ENCODE peak calls at places on chromosome 16, in seven cellular contexts. One of them, this sample, is unnamed.

GRCh38 chr16:54284931-54285413 is 1.6 kb downstream of the IRX3 start:
- DNase-seq in PC-3: no peak
- DNase-seq in brain microvascular endothelial cell: no peak
- DNase-seq in HCT116: no peak
- DNase-seq in mesenchymal stem cell: no peak
- DNase-seq in heart right ventricle: no peak
- DNase-seq in CD8-positive, alpha-beta memory T cell: no peak
- DNase-seq in this sample: peak; percentile 26

GRCh38 chr16:19265531-19265930 is 20.0 kb upstream of the CLEC19A start:
- DNase-seq in CD8-positive, alpha-beta memory T cell: no peak
- DNase-seq in HCT116: no peak
- DNase-seq in heart right ventricle: no peak
- DNase-seq in mesenchymal stem cell: no peak
- DNase-seq in brain microvascular endothelial cell: no peak
- DNase-seq in PC-3: no peak
- DNase-seq in this sample: no peak

GRCh38 chr16:27843800-27844199 is 219.7 kb downstream of the GSG1L start:
- DNase-seq in mesenchymal stem cell: no peak
- DNase-seq in PC-3: peak; percentile 19
- DNase-seq in heart right ventricle: no peak
- DNase-seq in CD8-positive, alpha-beta memory T cell: no peak
- DNase-seq in HCT116: no peak
- DNase-seq in brain microvascular endothelial cell: no peak
- DNase-seq in this sample: no peak

GRCh38 chr16:67552476-67552875 is 9.8 kb upstream of the CTCF start:
- DNase-seq in mesenchymal stem cell: no peak
- DNase-seq in heart right ventricle: no peak
- DNase-seq in CD8-positive, alpha-beta memory T cell: no peak
- DNase-seq in PC-3: no peak
- DNase-seq in HCT116: no peak
- DNase-seq in brain microvascular endothelial cell: no peak
- DNase-seq in this sample: no peak

GRCh38 chr16:17331071-17331521 is 139.7 kb downstream of the XYLT1 start:
- DNase-seq in CD8-positive, alpha-beta memory T cell: no peak
- DNase-seq in mesenchymal stem cell: no peak
- DNase-seq in heart right ventricle: peak; percentile 55
- DNase-seq in PC-3: no peak
- DNase-seq in HCT116: no peak
- DNase-seq in brain microvascular endothelial cell: no peak
- DNase-seq in this sample: peak; percentile 32

GRCh38 chr16:48013476-48013875 is 142.3 kb downstream of the ABCC12 start:
- DNase-seq in PC-3: peak; percentile 88
- DNase-seq in brain microvascular endothelial cell: no peak
- DNase-seq in HCT116: no peak
- DNase-seq in mesenchymal stem cell: no peak
- DNase-seq in heart right ventricle: no peak
- DNase-seq in CD8-positive, alpha-beta memory T cell: no peak
- DNase-seq in this sample: no peak

GRCh38 chr16:35631261-35631945 is 2172.0 kb downstream of the TP53TG3F start:
- DNase-seq in mesenchymal stem cell: no peak
- DNase-seq in brain microvascular endothelial cell: no peak
- DNase-seq in PC-3: no peak
- DNase-seq in CD8-positive, alpha-beta memory T cell: no peak
- DNase-seq in heart right ventricle: no peak
- DNase-seq in HCT116: no peak
- DNase-seq in this sample: no peak

GRCh38 chr16:85514601-85515318 is 98.4 kb upstream of the GSE1 start:
- DNase-seq in mesenchymal stem cell: peak; percentile 91
- DNase-seq in PC-3: peak; percentile 84
- DNase-seq in CD8-positive, alpha-beta memory T cell: no peak
- DNase-seq in heart right ventricle: peak; percentile 60
- DNase-seq in HCT116: peak; percentile 81
- DNase-seq in brain microvascular endothelial cell: peak; percentile 73
- DNase-seq in this sample: peak; percentile 95

GRCh38 chr16:50617630-50618184 is 63.4 kb downstream of the SNX20 start:
- DNase-seq in brain microvascular endothelial cell: no peak
- DNase-seq in CD8-positive, alpha-beta memory T cell: no peak
- DNase-seq in PC-3: no peak
- DNase-seq in mesenchymal stem cell: peak; percentile 17
- DNase-seq in heart right ventricle: no peak
- DNase-seq in HCT116: no peak
- DNase-seq in this sample: no peak

GRCh38 chr16:86181526-86181925 is 282.6 kb downstream of the IRF8 start:
- DNase-seq in HCT116: no peak
- DNase-seq in CD8-positive, alpha-beta memory T cell: no peak
- DNase-seq in heart right ventricle: no peak
- DNase-seq in PC-3: no peak
- DNase-seq in mesenchymal stem cell: no peak
- DNase-seq in brain microvascular endothelial cell: no peak
- DNase-seq in this sample: no peak

GRCh38 chr16:84115919-84116719 is 623 bp downstream of the MBTPS1 start:
- DNase-seq in heart right ventricle: no peak
- DNase-seq in PC-3: peak; percentile 27
- DNase-seq in HCT116: no peak
- DNase-seq in CD8-positive, alpha-beta memory T cell: peak; percentile 72
- DNase-seq in brain microvascular endothelial cell: peak; percentile 12
- DNase-seq in mesenchymal stem cell: peak; percentile 49
- DNase-seq in this sample: peak; percentile 70

GRCh38 chr16:70253291-70254094 is 1.8 kb upstream of the EXOSC6 start:
- DNase-seq in brain microvascular endothelial cell: peak; percentile 54
- DNase-seq in HCT116: peak; percentile 28
- DNase-seq in heart right ventricle: no peak
- DNase-seq in PC-3: peak; percentile 53
- DNase-seq in CD8-positive, alpha-beta memory T cell: peak; percentile 7
- DNase-seq in mesenchymal stem cell: peak; percentile 72
- DNase-seq in this sample: peak; percentile 68

GRCh38 chr16:1922357-1922756 is 4.1 kb upstream of the HS3ST6 start:
- DNase-seq in mesenchymal stem cell: no peak
- DNase-seq in HCT116: no peak
- DNase-seq in brain microvascular endothelial cell: no peak
- DNase-seq in CD8-positive, alpha-beta memory T cell: no peak
- DNase-seq in PC-3: no peak
- DNase-seq in heart right ventricle: no peak
- DNase-seq in this sample: no peak
- H3K27me3 ChIP-seq in mesenchymal stem cell: peaks cover 65% of the 10 kb centered on the region
- H3K27me3 ChIP-seq in HCT116: no peaks in the 10 kb centered on the region
- H3K27me3 ChIP-seq in brain microvascular endothelial cell: peaks cover 49% of the 10 kb centered on the region
- H3K27me3 ChIP-seq in CD8-positive, alpha-beta memory T cell: peaks cover 26% of the 10 kb centered on the region
- H3K27me3 ChIP-seq in PC-3: peaks cover 29% of the 10 kb centered on the region
- H3K27me3 ChIP-seq in heart right ventricle: peaks cover 72% of the 10 kb centered on the region
- H3K27me3 ChIP-seq in this sample: peaks cover 59% of the 10 kb centered on the region

GRCh38 chr16:78984887-78985464 is 615.6 kb downstream of the MAF start:
- DNase-seq in brain microvascular endothelial cell: no peak
- DNase-seq in CD8-positive, alpha-beta memory T cell: no peak
- DNase-seq in HCT116: no peak
- DNase-seq in heart right ventricle: peak; percentile 30
- DNase-seq in PC-3: no peak
- DNase-seq in mesenchymal stem cell: peak; percentile 16
- DNase-seq in this sample: no peak
- H3K4me3 ChIP-seq in brain microvascular endothelial cell: no peak overlapping the region
- H3K4me3 ChIP-seq in CD8-positive, alpha-beta memory T cell: no peak overlapping the region
- H3K4me3 ChIP-seq in HCT116: no peak overlapping the region
- H3K4me3 ChIP-seq in heart right ventricle: peak overlapping the region; percentile 8
- H3K4me3 ChIP-seq in PC-3: no peak overlapping the region
- H3K4me3 ChIP-seq in mesenchymal stem cell: no peak overlapping the region
- H3K4me3 ChIP-seq in this sample: peak overlapping the region; percentile 42

DNA sequence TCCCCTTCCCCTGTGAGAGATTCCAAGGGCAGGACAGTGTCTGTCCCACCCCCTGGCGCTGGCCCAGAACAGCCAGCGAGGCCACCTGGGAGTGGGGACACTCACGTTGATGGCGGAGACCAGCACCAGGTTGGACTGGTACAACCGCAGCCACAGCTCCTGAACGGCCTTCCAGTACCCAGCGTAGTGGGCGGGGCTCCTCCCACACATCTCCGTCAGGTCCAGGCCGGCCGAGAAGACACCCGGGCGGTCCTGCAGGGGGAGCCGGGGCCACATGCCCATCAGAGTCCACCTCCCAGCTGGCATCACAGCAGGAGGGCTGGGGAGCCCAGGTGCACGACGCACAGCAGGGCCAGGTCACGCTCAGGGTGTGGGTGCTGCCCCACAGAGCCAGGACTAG is 7.1 kb downstream of the ECI1 start:
- DNase-seq in HCT116: no peak
- DNase-seq in heart right ventricle: no peak
- DNase-seq in CD8-positive, alpha-beta memory T cell: no peak
- DNase-seq in PC-3: no peak
- DNase-seq in mesenchymal stem cell: no peak
- DNase-seq in brain microvascular endothelial cell: no peak
- DNase-seq in this sample: no peak
- H3K27me3 ChIP-seq in HCT116: no peaks in the 10 kb centered on the region
- H3K27me3 ChIP-seq in heart right ventricle: no peaks in the 10 kb centered on the region
- H3K27me3 ChIP-seq in CD8-positive, alpha-beta memory T cell: no peaks in the 10 kb centered on the region
- H3K27me3 ChIP-seq in PC-3: no peaks in the 10 kb centered on the region
- H3K27me3 ChIP-seq in mesenchymal stem cell: no peaks in the 10 kb centered on the region
- H3K27me3 ChIP-seq in brain microvascular endothelial cell: no peaks in the 10 kb centered on the region
- H3K27me3 ChIP-seq in this sample: no peaks in the 10 kb centered on the region

DNA sequence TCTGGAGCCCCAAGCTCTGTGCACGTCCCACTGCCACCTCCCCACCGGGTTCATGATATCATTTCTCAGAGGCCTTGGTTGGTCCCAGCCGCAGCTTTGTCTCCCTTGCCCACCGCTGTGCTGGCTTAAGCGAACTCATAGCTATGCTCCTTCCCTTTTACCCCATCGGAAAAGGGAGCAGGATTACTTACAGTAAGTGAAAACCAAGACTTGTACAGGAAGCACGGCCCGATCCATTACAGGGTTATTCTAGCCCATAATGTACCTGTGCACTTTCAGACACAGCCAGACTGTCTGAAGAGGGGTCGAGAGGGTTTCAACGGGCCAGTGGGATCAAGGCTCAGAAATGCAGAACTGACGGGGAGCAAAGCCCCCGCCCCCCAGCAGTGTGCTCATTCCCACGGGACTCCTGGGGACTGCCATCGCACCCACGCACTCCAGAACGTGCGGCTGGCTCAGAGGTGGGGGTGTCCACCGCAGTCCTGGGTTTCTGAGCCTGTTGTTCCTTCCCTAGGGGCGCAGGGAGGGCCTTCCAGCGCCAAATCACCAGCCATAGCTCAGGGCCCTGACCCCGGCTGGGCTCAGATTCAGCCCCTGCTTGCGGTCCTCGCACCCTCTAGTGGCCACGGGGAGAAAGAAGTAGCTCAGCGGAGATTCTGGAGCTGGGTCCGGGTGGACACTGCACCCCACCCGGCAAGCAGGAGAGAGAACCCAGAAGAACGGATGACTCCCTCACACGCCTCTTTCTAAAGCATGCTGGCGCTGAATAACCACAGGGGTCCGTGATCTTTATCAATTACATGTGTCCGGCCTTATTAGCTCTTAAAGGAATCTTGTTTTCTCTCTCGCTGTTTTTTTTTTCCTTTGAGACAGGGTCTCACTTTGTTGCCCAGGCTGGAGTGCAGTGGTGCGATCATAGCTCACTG is 44.9 kb upstream of the USP7 start:
- DNase-seq in HCT116: no peak
- DNase-seq in heart right ventricle: peak; percentile 73
- DNase-seq in CD8-positive, alpha-beta memory T cell: peak; percentile 43
- DNase-seq in brain microvascular endothelial cell: peak; percentile 48
- DNase-seq in PC-3: peak; percentile 65
- DNase-seq in mesenchymal stem cell: peak; percentile 68
- DNase-seq in this sample: peak; percentile 90
- H3K4me3 ChIP-seq in HCT116: peak overlapping the region; percentile 27
- H3K4me3 ChIP-seq in heart right ventricle: peak overlapping the region; percentile 17
- H3K4me3 ChIP-seq in CD8-positive, alpha-beta memory T cell: no peak overlapping the region
- H3K4me3 ChIP-seq in brain microvascular endothelial cell: peak overlapping the region; percentile 20
- H3K4me3 ChIP-seq in PC-3: peak overlapping the region; percentile 42
- H3K4me3 ChIP-seq in mesenchymal stem cell: peak overlapping the region; percentile 46
- H3K4me3 ChIP-seq in this sample: peak overlapping the region; percentile 71

DNA sequence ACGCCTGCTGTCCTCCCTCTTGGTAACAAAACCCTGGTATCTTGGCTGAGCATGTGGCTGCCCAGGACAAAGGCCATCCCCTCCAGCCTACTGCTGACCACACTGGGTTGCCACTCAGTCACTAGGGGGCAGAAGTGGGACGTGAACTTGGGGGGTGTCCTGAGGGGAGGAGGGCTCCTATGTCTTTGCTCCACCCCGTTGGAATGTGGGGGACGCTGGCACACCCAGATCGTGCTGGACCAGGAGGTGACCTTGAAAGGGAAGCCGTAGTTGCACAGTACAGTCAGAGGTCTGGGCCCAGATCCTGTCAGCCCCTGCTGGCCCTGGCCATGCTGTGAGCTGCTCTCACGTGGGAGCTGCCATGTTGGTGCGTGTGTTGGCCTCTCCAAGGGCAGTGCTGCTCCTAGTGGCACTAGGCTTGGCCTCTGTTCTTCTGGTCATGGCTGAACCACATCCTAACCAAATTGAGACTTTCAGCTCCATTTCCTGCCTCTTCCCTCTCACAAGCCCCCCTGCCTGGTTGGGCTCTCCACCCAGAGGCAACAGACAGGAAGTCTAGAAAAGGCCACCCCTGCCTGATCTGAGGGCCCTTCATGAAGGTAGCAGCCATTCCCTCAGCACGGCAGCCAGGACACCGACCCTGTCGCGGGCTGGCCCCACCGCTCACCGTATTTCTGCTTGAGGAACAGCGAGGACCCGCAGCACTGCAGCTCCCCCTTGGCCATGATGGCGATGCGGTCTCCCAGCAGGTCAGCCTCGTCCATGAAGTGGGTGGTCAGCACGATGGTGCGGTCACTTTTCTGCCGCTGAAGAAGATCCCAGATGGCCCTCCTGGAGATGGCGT is 29.0 kb upstream of the RNPS1 start:
- DNase-seq in brain microvascular endothelial cell: no peak
- DNase-seq in CD8-positive, alpha-beta memory T cell: no peak
- DNase-seq in HCT116: peak; percentile 8
- DNase-seq in PC-3: peak; percentile 42
- DNase-seq in mesenchymal stem cell: no peak
- DNase-seq in heart right ventricle: no peak
- DNase-seq in this sample: peak; percentile 48
- H3K27me3 ChIP-seq in brain microvascular endothelial cell: no peaks in the 10 kb centered on the region
- H3K27me3 ChIP-seq in CD8-positive, alpha-beta memory T cell: no peaks in the 10 kb centered on the region
- H3K27me3 ChIP-seq in HCT116: no peaks in the 10 kb centered on the region
- H3K27me3 ChIP-seq in PC-3: no peaks in the 10 kb centered on the region
- H3K27me3 ChIP-seq in mesenchymal stem cell: peaks cover 10% of the 10 kb centered on the region
- H3K27me3 ChIP-seq in heart right ventricle: no peaks in the 10 kb centered on the region
- H3K27me3 ChIP-seq in this sample: peaks cover 21% of the 10 kb centered on the region

GRCh38 chr16:1048442-1049112 is 24.0 kb upstream of the SSTR5 start:
- DNase-seq in heart right ventricle: peak; percentile 80
- DNase-seq in CD8-positive, alpha-beta memory T cell: no peak
- DNase-seq in mesenchymal stem cell: peak; percentile 9
- DNase-seq in HCT116: no peak
- DNase-seq in brain microvascular endothelial cell: peak; percentile 27
- DNase-seq in PC-3: peak; percentile 44
- DNase-seq in this sample: peak; percentile 52
- H3K4me3 ChIP-seq in heart right ventricle: no peak overlapping the region
- H3K4me3 ChIP-seq in CD8-positive, alpha-beta memory T cell: no peak overlapping the region
- H3K4me3 ChIP-seq in mesenchymal stem cell: no peak overlapping the region
- H3K4me3 ChIP-seq in HCT116: peak overlapping the region; percentile 44
- H3K4me3 ChIP-seq in brain microvascular endothelial cell: no peak overlapping the region
- H3K4me3 ChIP-seq in PC-3: no peak overlapping the region
- H3K4me3 ChIP-seq in this sample: no peak overlapping the region

DNA sequence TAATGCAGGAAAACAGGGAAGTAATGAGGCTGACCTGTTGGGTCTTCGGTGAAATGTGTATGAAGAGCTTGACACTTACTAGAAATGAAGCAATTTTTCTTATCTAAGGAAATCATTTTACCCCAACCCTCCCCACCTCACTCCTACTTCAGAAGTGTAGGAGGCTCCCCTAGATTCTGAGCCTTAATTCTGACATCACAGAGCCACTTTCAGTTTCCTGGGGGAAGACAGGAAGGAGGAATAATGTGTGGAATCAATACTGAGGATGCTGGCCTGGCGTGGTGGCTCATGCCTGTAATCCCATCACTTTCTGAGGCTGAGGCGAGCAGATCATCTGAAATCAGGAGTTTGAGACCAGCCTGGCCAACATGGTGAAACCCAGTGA is 20.3 kb downstream of the FBRS start:
- DNase-seq in heart right ventricle: no peak
- DNase-seq in mesenchymal stem cell: no peak
- DNase-seq in PC-3: no peak
- DNase-seq in brain microvascular endothelial cell: no peak
- DNase-seq in HCT116: no peak
- DNase-seq in CD8-positive, alpha-beta memory T cell: no peak
- DNase-seq in this sample: no peak
- H3K27me3 ChIP-seq in heart right ventricle: no peaks in the 10 kb centered on the region
- H3K27me3 ChIP-seq in mesenchymal stem cell: no peaks in the 10 kb centered on the region
- H3K27me3 ChIP-seq in PC-3: no peaks in the 10 kb centered on the region
- H3K27me3 ChIP-seq in brain microvascular endothelial cell: no peaks in the 10 kb centered on the region
- H3K27me3 ChIP-seq in HCT116: no peaks in the 10 kb centered on the region
- H3K27me3 ChIP-seq in CD8-positive, alpha-beta memory T cell: no peaks in the 10 kb centered on the region
- H3K27me3 ChIP-seq in this sample: no peaks in the 10 kb centered on the region